ENCODE peak calls at places on chromosomes 4 and X, in nine cellular contexts. F, H, U, Y, M, V, P, Z and K are unnamed samples.

GRCh38 chr4:55554453-55555030 is 7.8 kb upstream of the CLOCK start:
- DNase-seq in F (peak), H (no peak), U (no peak), Y (no peak), M (no peak), V (no peak), P (no peak), Z (peak), K (no peak)

GRCh38 chr4:36317731-36318130 is 36.3 kb downstream of the DTHD1 start:
- DNase-seq in F (no peak), H (no peak), U (no peak), Y (no peak), M (no peak), V (no peak), P (no peak), Z (no peak), K (no peak)

GRCh38 chrX:95058815-95059214 is 1384.8 kb downstream of the FAM133A start:
- DNase-seq in F (peak), H (no peak), U (no peak), Y (no peak), M (no peak), V (no peak), P (no peak), Z (peak), K (no peak)

GRCh38 chrX:13340182-13340791 is 20.4 kb upstream of the ATXN3L start:
- DNase-seq in F (peak), H (no peak), U (no peak), Y (no peak), M (no peak), V (no peak), P (no peak), Z (no peak), K (no peak)

GRCh38 chr4:40316782-40317635 is 18.1 kb upstream of the CHRNA9 start:
- DNase-seq in F (peak), H (peak), U (peak), Y (peak), M (no peak), V (no peak), P (peak), Z (peak), K (peak)

GRCh38 chr4:83852085-83852451 is 316.2 kb downstream of the GPAT3 start:
- DNase-seq in F (peak), H (no peak), U (no peak), Y (no peak), M (no peak), V (no peak), P (no peak), Z (no peak), K (no peak)

GRCh38 chr4:105520819-105521790 is 31.3 kb upstream of the ARHGEF38 start:
- DNase-seq in F (peak), H (no peak), U (no peak), Y (no peak), M (peak), V (no peak), P (peak), Z (peak), K (no peak)

GRCh38 chrX:150635952-150636351 is 57.2 kb upstream of the MTMR1 start:
- DNase-seq in F (peak), H (no peak), U (no peak), Y (no peak), M (no peak), V (no peak), P (no peak), Z (peak), K (no peak)

GRCh38 chr4:96315815-96316214 is 475.9 kb downstream of the PDHA2 start:
- DNase-seq in F (no peak), H (no peak), U (no peak), Y (no peak), M (no peak), V (no peak), P (no peak), Z (no peak), K (no peak)

GRCh38 chr4:123976285-123976684 is 579.7 kb downstream of the SPRY1 start:
- DNase-seq in F (no peak), H (no peak), U (no peak), Y (peak), M (peak), V (no peak), P (peak), Z (no peak), K (no peak)

GRCh38 chr4:74158561-74159396 is 861 bp downstream of the MTHFD2L start:
- DNase-seq in F (no peak), H (no peak), U (no peak), Y (no peak), M (peak), V (no peak), P (peak), Z (peak), K (no peak)

GRCh38 chr4:70818173-70818856 is 21.4 kb downstream of the GRSF1 start:
- DNase-seq in F (no peak), H (no peak), U (no peak), Y (no peak), M (no peak), V (no peak), P (peak), Z (no peak), K (no peak)

GRCh38 chr4:78611215-78611558 is 59.6 kb downstream of the ANXA3 start:
- DNase-seq in F (no peak), H (no peak), U (no peak), Y (no peak), M (no peak), V (no peak), P (no peak), Z (no peak), K (no peak)

GRCh38 chr4:182847543-182847942 is 69.6 kb downstream of the DCTD start:
- DNase-seq in F (no peak), H (no peak), U (no peak), Y (no peak), M (no peak), V (no peak), P (no peak), Z (no peak), K (no peak)

GRCh38 chr4:101621120-101621519 is 169.4 kb upstream of the BANK1 start:
- DNase-seq in F (peak), H (no peak), U (no peak), Y (no peak), M (no peak), V (no peak), P (no peak), Z (no peak), K (no peak)

GRCh38 chr4:27016551-27016950 is 155.9 kb downstream of the STIM2 start:
- DNase-seq in F (peak), H (no peak), U (no peak), Y (no peak), M (no peak), V (no peak), P (no peak), Z (no peak), K (no peak)

GRCh38 chr4:81635747-81636146 is 164.0 kb upstream of the RASGEF1B start:
- DNase-seq in F (no peak), H (no peak), U (peak), Y (no peak), M (no peak), V (no peak), P (peak), Z (no peak), K (no peak)

GRCh38 chr4:13674971-13675370 is 47.4 kb upstream of the BOD1L1 start:
- DNase-seq in F (no peak), H (no peak), U (no peak), Y (no peak), M (no peak), V (no peak), P (no peak), Z (no peak), K (no peak)

GRCh38 chr4:5541154-5541553 is 167.2 kb downstream of the EVC2 start:
- DNase-seq in F (no peak), H (no peak), U (no peak), Y (no peak), M (no peak), V (no peak), P (no peak), Z (no peak), K (no peak)

GRCh38 chrX:131729295-131729694 is 185.4 kb downstream of the OR13H1 start:
- DNase-seq in F (peak), H (peak), U (peak), Y (peak), M (no peak), V (peak), P (no peak), Z (no peak), K (no peak)

GRCh38 chr4:159747983-159748382 is 645.1 kb downstream of the RAPGEF2 start:
- DNase-seq in F (no peak), H (no peak), U (no peak), Y (no peak), M (no peak), V (no peak), P (no peak), Z (no peak), K (no peak)

GRCh38 chr4:151015458-151016344 is 617 bp upstream of the LRBA start:
- DNase-seq in F (peak), H (peak), U (peak), Y (no peak), M (peak), V (peak), P (peak), Z (peak), K (peak)

GRCh38 chr4:3880595-3881120 is 114.5 kb downstream of the ADRA2C start:
- DNase-seq in F (peak), H (peak), U (peak), Y (peak), M (peak), V (peak), P (peak), Z (peak), K (peak)

GRCh38 chrX:44997282-44997813 is 124.4 kb downstream of the KDM6A start:
- DNase-seq in F (no peak), H (no peak), U (no peak), Y (no peak), M (no peak), V (no peak), P (peak), Z (no peak), K (no peak)

GRCh38 chr4:79235074-79235473 is 90.8 kb downstream of the NAA11 start:
- DNase-seq in F (no peak), H (no peak), U (no peak), Y (no peak), M (no peak), V (no peak), P (no peak), Z (no peak), K (no peak)

GRCh38 chrX:32480019-32480418 is 731.3 kb downstream of the DMD start:
- DNase-seq in F (no peak), H (no peak), U (no peak), Y (no peak), M (no peak), V (no peak), P (no peak), Z (no peak), K (no peak)

GRCh38 chr4:101175896-101176676 is 171.2 kb downstream of the PPP3CA start:
- DNase-seq in F (no peak), H (no peak), U (peak), Y (no peak), M (no peak), V (no peak), P (no peak), Z (no peak), K (no peak)

GRCh38 chr4:189436207-189436606 is 504.5 kb upstream of the FRG1 start:
- DNase-seq in F (no peak), H (no peak), U (no peak), Y (no peak), M (no peak), V (no peak), P (peak), Z (peak), K (no peak)

GRCh38 chr4:86036729-86037128 is 323.1 kb downstream of the MAPK10 start:
- DNase-seq in F (no peak), H (no peak), U (no peak), Y (peak), M (no peak), V (no peak), P (peak), Z (no peak), K (no peak)

GRCh38 chr4:151302432-151302831 is 23.0 kb downstream of the SH3D19 start:
- DNase-seq in F (peak), H (no peak), U (no peak), Y (no peak), M (no peak), V (no peak), P (no peak), Z (no peak), K (no peak)

GRCh38 chr4:122826000-122826595 is 533 bp upstream of the FGF2 start:
- DNase-seq in F (no peak), H (no peak), U (no peak), Y (no peak), M (no peak), V (no peak), P (no peak), Z (no peak), K (no peak)

GRCh38 chr4:5500165-5500564 is 208.2 kb downstream of the EVC2 start:
- DNase-seq in F (peak), H (no peak), U (no peak), Y (no peak), M (no peak), V (no peak), P (no peak), Z (peak), K (no peak)

GRCh38 chr4:4871267-4872147 is 12.0 kb downstream of the MSX1 start:
- DNase-seq in F (no peak), H (no peak), U (no peak), Y (no peak), M (no peak), V (no peak), P (no peak), Z (no peak), K (no peak)

GRCh38 chr4:185358514-185359433 is 37.0 kb downstream of the LRP2BP start:
- DNase-seq in F (peak), H (no peak), U (no peak), Y (peak), M (no peak), V (no peak), P (no peak), Z (no peak), K (no peak)

GRCh38 chr4:42655921-42656735 is 777 bp downstream of the ATP8A1 start:
- DNase-seq in F (no peak), H (no peak), U (peak), Y (no peak), M (peak), V (peak), P (peak), Z (no peak), K (peak)

GRCh38 chrX:120549483-120550452 is 11.0 kb downstream of the CUL4B start:
- DNase-seq in F (peak), H (no peak), U (no peak), Y (peak), M (no peak), V (no peak), P (no peak), Z (peak), K (no peak)

GRCh38 chr4:3369781-3370660 is 71.7 kb upstream of the HGFAC start:
- DNase-seq in F (peak), H (no peak), U (peak), Y (peak), M (peak), V (no peak), P (peak), Z (no peak), K (no peak)

GRCh38 chr4:3431446-3431993 is 10.2 kb upstream of the HGFAC start:
- DNase-seq in F (no peak), H (no peak), U (no peak), Y (no peak), M (no peak), V (no peak), P (no peak), Z (no peak), K (no peak)

GRCh38 chrX:50903387-50904027 is 7.0 kb upstream of the BMP15 start:
- DNase-seq in F (peak), H (no peak), U (no peak), Y (no peak), M (peak), V (no peak), P (peak), Z (peak), K (no peak)